ENCODE peak calls at places on chromosomes 1 and 21, in four cellular contexts. V, W, U and D are unnamed samples.
A peak's percentile ranks its signal among the peaks of the same experiment; 100 is the strongest.

GRCh38 chr1:56409112-56409691 is 170.2 kb downstream of the PLPP3 start:
- DNase-seq in W (no peak), U (no peak), V (peak; percentile 61), D (no peak)

GRCh38 chr1:170214117-170214979 is 68.6 kb downstream of the NTMT2 start:
- DNase-seq in V (no peak), W (no peak), U (peak; percentile 28), D (no peak)

GRCh38 chr21:16455978-16456377 is 726.2 kb downstream of the USP25 start:
- DNase-seq in W (no peak), V (no peak), U (no peak), D (no peak)

GRCh38 chr1:96234299-96234698 is 487.3 kb upstream of the PTBP2 start:
- DNase-seq in U (peak; percentile 42), V (peak; percentile 49), W (no peak), D (no peak)

GRCh38 chr1:41418868-41419583 is 57.8 kb downstream of the FOXO6 start:
- DNase-seq in U (peak; percentile 84), V (peak; percentile 97), W (peak; percentile 27), D (peak; percentile 97)

GRCh38 chr1:22039594-22040347 is 12.7 kb upstream of the CDC42 start:
- DNase-seq in V (peak; percentile 72), U (peak; percentile 35), W (no peak), D (peak; percentile 86)

GRCh38 chr1:156752843-156753486 is 1.5 kb upstream of the HDGF start:
- DNase-seq in U (peak; percentile 64), V (no peak), W (no peak), D (no peak)

GRCh38 chr1:73765551-73766233 is 432.3 kb downstream of the LRRIQ3 start:
- DNase-seq in W (no peak), U (no peak), V (no peak), D (no peak)

GRCh38 chr1:228013322-228014234 is 6.8 kb downstream of the WNT3A start:
- DNase-seq in U (no peak), W (no peak), V (peak; percentile 69), D (peak; percentile 92)

GRCh38 chr1:156926175-156926574 is 5.7 kb downstream of the LRRC71 start:
- DNase-seq in W (no peak), V (peak; percentile 68), U (peak; percentile 56), D (peak; percentile 53)

GRCh38 chr1:36890776-36891175 is 143.5 kb downstream of the GRIK3 start:
- DNase-seq in W (no peak), V (no peak), U (no peak), D (no peak)

GRCh38 chr21:20259035-20259867 is 739.0 kb upstream of the NCAM2 start:
- DNase-seq in U (no peak), V (no peak), W (no peak), D (no peak)

GRCh38 chr1:201791051-201791774 is 37.7 kb upstream of the IPO9 start:
- DNase-seq in V (no peak), U (peak; percentile 28), W (no peak), D (no peak)
- H3K36me3 ChIP-seq in V (peaks cover 34% of the 10 kb centered on the region), U (peaks cover 69% of the 10 kb centered on the region), W (peaks cover 44% of the 10 kb centered on the region), D (peaks cover 93% of the 10 kb centered on the region)

DNA sequence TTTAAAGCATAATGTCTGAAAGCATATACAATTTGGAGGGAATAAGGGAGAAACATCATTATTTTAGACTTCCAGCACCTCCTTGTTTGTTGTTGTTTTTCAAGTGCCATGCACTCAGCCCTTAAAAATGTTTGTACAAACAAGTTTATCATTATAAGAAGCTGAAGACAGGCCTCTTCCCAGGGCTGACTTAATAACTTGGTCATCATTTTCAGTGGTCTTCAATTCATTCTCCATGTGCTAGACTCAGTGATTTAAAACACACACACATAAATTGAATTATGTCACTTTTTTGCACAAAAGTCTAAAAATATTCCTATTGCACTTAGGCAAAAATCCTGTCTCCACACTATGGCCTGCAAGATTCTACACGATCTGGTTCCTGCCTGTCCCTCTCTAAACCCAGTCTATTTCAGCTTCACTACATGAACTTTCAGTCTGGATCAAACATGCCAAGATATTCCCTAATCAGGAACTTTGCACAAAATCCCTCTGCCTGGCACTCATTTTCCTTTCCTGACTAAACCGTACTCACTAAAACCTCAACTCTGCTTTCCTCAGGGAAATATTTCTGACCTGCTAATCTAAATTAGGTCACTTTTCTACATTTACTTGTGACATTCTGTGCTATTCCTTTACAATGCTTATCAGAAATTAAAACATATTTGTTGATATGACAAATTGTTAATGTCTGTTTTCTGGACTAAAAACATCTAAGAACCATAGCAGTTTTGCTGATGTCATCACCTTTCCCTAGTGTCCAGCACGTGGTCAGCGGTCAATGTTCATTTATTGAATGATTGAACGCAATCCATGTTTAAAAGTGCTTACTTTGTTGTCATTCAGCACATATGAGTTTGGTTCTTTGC is 14.8 kb upstream of the GBP5 start:
- DNase-seq in V (no peak), W (no peak), U (no peak), D (no peak)
- H3K4me3 ChIP-seq in V (peak overlapping the region; percentile 39), W (no peak overlapping the region), U (no peak overlapping the region), D (no peak overlapping the region)

DNA sequence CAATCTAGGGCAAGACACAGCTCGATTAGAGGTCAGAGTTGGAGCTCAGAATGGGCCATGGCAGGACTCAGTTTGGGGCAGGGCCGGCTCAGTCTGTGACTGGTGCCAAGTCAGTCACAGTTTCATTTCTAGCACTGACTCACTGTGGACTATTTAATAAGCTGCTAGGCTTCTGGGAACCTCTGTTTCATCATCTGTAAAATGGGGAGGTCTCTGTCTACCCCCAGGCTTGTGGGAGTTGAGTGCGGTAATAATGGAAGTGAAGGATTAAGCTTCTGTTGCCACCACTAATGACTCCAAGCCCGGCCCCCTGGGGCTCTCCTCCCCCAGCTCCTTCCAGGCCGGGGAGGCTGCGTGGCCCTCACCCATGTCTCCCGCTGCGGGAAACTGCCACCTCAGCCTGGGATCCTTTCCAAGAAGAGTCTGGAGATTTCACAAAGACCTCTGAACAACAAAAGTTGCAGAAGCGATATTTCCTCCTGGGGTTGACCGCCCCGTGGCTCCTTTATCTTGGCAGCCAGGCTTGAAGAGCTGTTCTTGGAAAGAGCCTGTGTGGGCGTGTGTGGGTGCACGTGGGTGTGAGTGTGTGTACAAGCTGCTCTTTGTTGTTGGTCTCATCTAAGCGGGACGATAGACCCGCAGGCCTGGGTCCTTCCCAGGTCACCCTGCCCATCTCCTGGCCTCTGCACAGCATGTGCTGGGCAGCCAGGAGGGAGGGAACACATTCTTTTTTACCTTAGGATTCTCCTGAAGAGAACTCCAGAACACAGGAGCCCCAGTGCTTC is 29.1 kb downstream of the KNCN start:
- DNase-seq in U (peak; percentile 45), W (peak; percentile 39), V (peak; percentile 64), D (peak; percentile 86)
- H3K27me3 ChIP-seq in U (peaks cover 31% of the 10 kb centered on the region), W (peaks cover 98% of the 10 kb centered on the region), V (peaks cover 3% of the 10 kb centered on the region), D (no peaks in the 10 kb centered on the region)

GRCh38 chr1:198747127-198747526 is 108.3 kb downstream of the PTPRC start:
- DNase-seq in U (no peak), V (no peak), W (no peak), D (no peak)

GRCh38 chr1:198741744-198742143 is 102.9 kb downstream of the PTPRC start:
- DNase-seq in V (peak; percentile 17), U (peak; percentile 65), W (peak; percentile 35), D (peak; percentile 57)
- H3K36me3 ChIP-seq in V (no peaks in the 10 kb centered on the region), U (no peaks in the 10 kb centered on the region), W (no peaks in the 10 kb centered on the region), D (no peaks in the 10 kb centered on the region)

GRCh38 chr21:24693779-24694178 is 913.5 kb downstream of the MRPL39 start:
- DNase-seq in V (no peak), W (no peak), U (no peak), D (no peak)
- H3K4me3 ChIP-seq in V (no peak overlapping the region), W (no peak overlapping the region), U (no peak overlapping the region), D (peak overlapping the region; percentile 50)

GRCh38 chr1:247467008-247467572 is 9.2 kb upstream of the OR2B11 start:
- DNase-seq in W (no peak), U (no peak), V (no peak), D (no peak)
- H3K27me3 ChIP-seq in W (no peaks in the 10 kb centered on the region), U (no peaks in the 10 kb centered on the region), V (no peaks in the 10 kb centered on the region), D (no peaks in the 10 kb centered on the region)

DNA sequence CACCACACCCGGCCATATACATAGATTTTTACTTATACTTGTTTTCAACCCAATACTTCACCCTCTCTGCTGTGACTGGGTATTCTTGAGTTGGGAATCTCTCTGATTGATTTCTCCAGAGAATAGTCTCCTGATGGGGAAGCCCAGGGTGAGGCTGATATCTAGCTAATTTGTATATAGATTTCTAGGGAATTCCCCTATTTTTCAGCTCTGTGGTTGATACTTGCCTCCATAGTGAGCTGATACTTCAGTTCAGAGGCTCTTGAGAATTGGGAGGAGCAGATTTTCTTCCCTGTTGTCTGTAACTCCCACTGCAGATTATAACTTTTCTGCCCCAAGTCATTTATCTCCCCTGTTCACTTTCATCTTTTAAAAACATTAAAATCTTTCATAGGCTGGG is 14.5 kb upstream of the SH3BGRL3 start:
- DNase-seq in W (no peak), V (no peak), U (no peak), D (no peak)
- H3K36me3 ChIP-seq in W (no peaks in the 10 kb centered on the region), V (peaks cover 89% of the 10 kb centered on the region), U (peaks cover 10% of the 10 kb centered on the region), D (peaks cover 68% of the 10 kb centered on the region)

DNA sequence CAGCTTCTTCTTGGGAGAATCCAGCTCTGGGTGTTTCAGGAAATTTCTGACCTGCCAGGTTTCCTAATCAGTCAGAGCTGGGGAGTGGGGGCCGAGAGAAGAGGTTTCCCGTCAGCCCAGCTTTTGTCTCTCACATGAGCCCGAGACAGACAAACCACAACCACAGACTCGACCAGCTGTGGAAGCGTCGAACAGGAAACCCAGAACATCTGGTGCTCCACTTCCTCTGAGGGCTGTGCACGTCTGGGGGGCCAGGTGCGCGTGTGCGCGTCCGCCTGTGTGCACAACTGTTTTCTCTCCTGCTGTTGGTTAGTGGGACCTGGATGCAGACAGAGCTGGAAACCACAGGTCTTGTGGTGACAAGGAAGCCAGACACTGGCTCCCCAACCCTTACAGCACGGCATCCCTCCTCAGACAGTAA is 113.0 kb upstream of the SLC25A33 start:
- DNase-seq in W (no peak), V (no peak), U (no peak), D (no peak)
- H3K4me3 ChIP-seq in W (no peak overlapping the region), V (no peak overlapping the region), U (no peak overlapping the region), D (no peak overlapping the region)

GRCh38 chr1:4345126-4345525 is 309.3 kb upstream of the AJAP1 start:
- DNase-seq in V (no peak), W (no peak), U (no peak), D (no peak)
- H3K27me3 ChIP-seq in V (peaks cover 5% of the 10 kb centered on the region), W (no peaks in the 10 kb centered on the region), U (no peaks in the 10 kb centered on the region), D (no peaks in the 10 kb centered on the region)

GRCh38 chr1:81183157-81183952 is 617.4 kb upstream of the ADGRL2 start:
- DNase-seq in V (no peak), U (no peak), W (no peak), D (no peak)
- H3K36me3 ChIP-seq in V (no peaks in the 10 kb centered on the region), U (no peaks in the 10 kb centered on the region), W (no peaks in the 10 kb centered on the region), D (no peaks in the 10 kb centered on the region)